ENCODE peak calls at places on chromosomes 11 and 22, in nine cellular contexts. L, U, V, F, Y, B, M, P and W are unnamed samples.
A peak's percentile ranks its signal among the peaks of the same experiment; 100 is the strongest.

GRCh38 chr11:67731583-67731982 is 57.2 kb upstream of the ALDH3B2 start:
- DNase-seq in B (peak; percentile 10), U (no peak), Y (no peak), P (no peak), L (no peak), F (no peak), V (no peak), M (no peak), W (no peak)

GRCh38 chr11:95908826-95909225 is 15.1 kb downstream of the MTMR2 start:
- DNase-seq in L (no peak), M (no peak), V (no peak), P (no peak), U (no peak), Y (no peak), B (no peak), F (no peak), W (no peak)

GRCh38 chr22:41234815-41235687 is 5.7 kb downstream of the CHADL start:
- DNase-seq in Y (no peak), M (no peak), P (no peak), B (no peak), U (no peak), L (no peak), F (no peak), V (no peak), W (no peak)

GRCh38 chr22:39280250-39280649 is 35.5 kb upstream of the PDGFB start:
- DNase-seq in L (no peak), F (no peak), U (no peak), Y (no peak), V (no peak), M (no peak), B (no peak), P (no peak), W (no peak)

GRCh38 chr11:128476729-128477128 is 110.6 kb downstream of the ETS1 start:
- DNase-seq in Y (peak; percentile 88), P (no peak), U (no peak), B (no peak), F (no peak), M (no peak), V (peak; percentile 49), L (no peak), W (no peak)

GRCh38 chr11:8765294-8765693 is 82.7 kb downstream of the RPL27A start:
- DNase-seq in L (no peak), B (no peak), U (no peak), P (peak; percentile 80), Y (no peak), M (no peak), F (no peak), V (no peak), W (no peak)

GRCh38 chr11:2525166-2525861 is 80.5 kb downstream of the KCNQ1 start:
- DNase-seq in M (no peak), V (no peak), P (no peak), Y (no peak), L (no peak), U (no peak), B (no peak), F (peak; percentile 53), W (no peak)

GRCh38 chr11:67179892-67180490 is 60.9 kb downstream of the KDM2A start:
- DNase-seq in U (no peak), L (no peak), F (no peak), V (no peak), Y (no peak), B (no peak), P (no peak), M (no peak), W (no peak)

GRCh38 chr11:57311109-57311936 is 13.4 kb downstream of the TNKS1BP1 start:
- DNase-seq in B (peak; percentile 57), P (peak; percentile 96), U (peak; percentile 81), F (peak; percentile 98), L (peak; percentile 90), V (peak; percentile 27), Y (peak; percentile 90), M (peak; percentile 60), W (peak; percentile 71)

GRCh38 chr22:37340331-37341262 is 58.3 kb downstream of the CYTH4 start:
- DNase-seq in Y (no peak), L (no peak), U (no peak), M (no peak), F (no peak), V (no peak), P (no peak), B (peak; percentile 73), W (peak; percentile 54)

GRCh38 chr11:6557761-6558674 is 45.4 kb downstream of the RRP8 start:
- DNase-seq in F (no peak), Y (no peak), U (no peak), M (no peak), B (no peak), L (peak; percentile 33), P (no peak), V (no peak), W (no peak)

GRCh38 chr11:34680206-34680605 is 59.3 kb downstream of the EHF start:
- DNase-seq in V (no peak), P (peak; percentile 87), U (no peak), M (no peak), Y (no peak), B (no peak), F (no peak), L (no peak), W (no peak)

GRCh38 chr11:117986981-117987495 is 844 bp downstream of the IL10RA start:
- DNase-seq in M (no peak), Y (peak; percentile 89), L (no peak), P (peak; percentile 25), U (peak; percentile 61), F (no peak), V (peak; percentile 50), B (no peak), W (no peak)

GRCh38 chr11:48150213-48150612 is 66.4 kb upstream of the OR4B1 start:
- DNase-seq in P (peak; percentile 67), L (no peak), Y (no peak), F (no peak), M (no peak), V (no peak), B (peak; percentile 4), U (no peak), W (no peak)

GRCh38 chr11:72358461-72359405 is 75.6 kb downstream of the CLPB start:
- DNase-seq in L (no peak), Y (no peak), F (no peak), P (no peak), M (no peak), B (peak; percentile 28), U (no peak), V (no peak), W (peak; percentile 47)

GRCh38 chr11:69215784-69216415 is 60.2 kb downstream of the SMIM38 start:
- DNase-seq in F (no peak), V (no peak), P (peak; percentile 16), L (no peak), M (no peak), Y (no peak), B (no peak), U (no peak), W (no peak)